ENCODE peak calls at places on chromosomes 12 and 14, in four cellular contexts. One of them, this sample, is unnamed. For H3K4me1, the result is how much of the 10 kb centered on the place peaks cover.

GRCh38 chr12:51941011-51941561 is 10.4 kb upstream of the ACVR1B start:
- DNase-seq in esophagus muscularis mucosa: no peak
- DNase-seq in thyroid gland: no peak
- DNase-seq in gastrocnemius medialis: no peak
- DNase-seq in this sample: no peak

GRCh38 chr14:101066826-101067508 is 163.4 kb upstream of the RTL1 start:
- DNase-seq in esophagus muscularis mucosa: no peak
- DNase-seq in gastrocnemius medialis: peak
- DNase-seq in thyroid gland: no peak
- DNase-seq in this sample: no peak

GRCh38 chr12:46300906-46301305 is 32.1 kb upstream of the SLC38A1 start:
- DNase-seq in esophagus muscularis mucosa: no peak
- DNase-seq in gastrocnemius medialis: peak
- DNase-seq in thyroid gland: no peak
- DNase-seq in this sample: no peak

GRCh38 chr12:107355004-107355565 is 261.7 kb upstream of the CRY1 start:
- DNase-seq in gastrocnemius medialis: no peak
- DNase-seq in esophagus muscularis mucosa: no peak
- DNase-seq in thyroid gland: no peak
- DNase-seq in this sample: no peak

GRCh38 chr12:116087962-116088361 is 189.5 kb downstream of the MED13L start:
- DNase-seq in esophagus muscularis mucosa: no peak
- DNase-seq in gastrocnemius medialis: no peak
- DNase-seq in thyroid gland: no peak
- DNase-seq in this sample: no peak

GRCh38 chr14:100128688-100129087 is 30.8 kb downstream of the DEGS2 start:
- DNase-seq in gastrocnemius medialis: peak
- DNase-seq in esophagus muscularis mucosa: no peak
- DNase-seq in thyroid gland: no peak
- DNase-seq in this sample: peak

GRCh38 chr12:58529114-58529665 is 391.1 kb downstream of the LRIG3 start:
- DNase-seq in esophagus muscularis mucosa: no peak
- DNase-seq in gastrocnemius medialis: no peak
- DNase-seq in thyroid gland: no peak
- DNase-seq in this sample: no peak

GRCh38 chr12:94614288-94614721 is 36.1 kb downstream of the TMCC3 start:
- DNase-seq in gastrocnemius medialis: no peak
- DNase-seq in thyroid gland: peak
- DNase-seq in esophagus muscularis mucosa: no peak
- DNase-seq in this sample: no peak

GRCh38 chr12:43696154-43696553 is 62.4 kb downstream of the PUS7L start:
- DNase-seq in thyroid gland: no peak
- DNase-seq in esophagus muscularis mucosa: no peak
- DNase-seq in gastrocnemius medialis: no peak
- DNase-seq in this sample: no peak

GRCh38 chr12:117816-118345 is 51.3 kb downstream of the IQSEC3 start:
- DNase-seq in gastrocnemius medialis: no peak
- DNase-seq in esophagus muscularis mucosa: no peak
- DNase-seq in thyroid gland: no peak
- DNase-seq in this sample: no peak

GRCh38 chr12:9043766-9044165 is 54.4 kb downstream of the KLRG1 start:
- DNase-seq in thyroid gland: no peak
- DNase-seq in gastrocnemius medialis: peak
- DNase-seq in esophagus muscularis mucosa: no peak
- DNase-seq in this sample: no peak

GRCh38 chr14:101049511-101049910 is 146.0 kb upstream of the RTL1 start:
- DNase-seq in gastrocnemius medialis: no peak
- DNase-seq in thyroid gland: no peak
- DNase-seq in esophagus muscularis mucosa: no peak
- DNase-seq in this sample: no peak

GRCh38 chr14:50051106-50051505 is 65.3 kb downstream of the VCPKMT start:
- DNase-seq in esophagus muscularis mucosa: no peak
- DNase-seq in gastrocnemius medialis: no peak
- DNase-seq in thyroid gland: no peak
- DNase-seq in this sample: no peak

GRCh38 chr12:113961921-113962710 is 4.0 kb downstream of the RBM19 start:
- DNase-seq in thyroid gland: no peak
- DNase-seq in gastrocnemius medialis: no peak
- DNase-seq in esophagus muscularis mucosa: no peak
- DNase-seq in this sample: no peak

GRCh38 chr12:108967869-108968540 is 52.9 kb downstream of the SVOP start:
- DNase-seq in gastrocnemius medialis: no peak
- DNase-seq in thyroid gland: no peak
- DNase-seq in esophagus muscularis mucosa: no peak
- DNase-seq in this sample: no peak

GRCh38 chr14:80356413-80356812 is 145.1 kb upstream of the DIO2 start:
- DNase-seq in thyroid gland: no peak
- DNase-seq in gastrocnemius medialis: no peak
- DNase-seq in esophagus muscularis mucosa: no peak
- DNase-seq in this sample: peak

GRCh38 chr14:43169722-43170121 is 1337.4 kb downstream of the FSCB start:
- DNase-seq in esophagus muscularis mucosa: no peak
- DNase-seq in gastrocnemius medialis: no peak
- DNase-seq in thyroid gland: no peak
- DNase-seq in this sample: no peak

GRCh38 chr12:70756118-70756517 is 118.9 kb upstream of the PTPRB start:
- DNase-seq in thyroid gland: no peak
- DNase-seq in gastrocnemius medialis: no peak
- DNase-seq in esophagus muscularis mucosa: no peak
- DNase-seq in this sample: no peak

GRCh38 chr12:126385785-126386184 is 1320.5 kb downstream of the AACS start:
- DNase-seq in esophagus muscularis mucosa: no peak
- DNase-seq in thyroid gland: no peak
- DNase-seq in gastrocnemius medialis: no peak
- DNase-seq in this sample: no peak

GRCh38 chr12:109065154-109065852 is 12.9 kb downstream of the USP30 start:
- DNase-seq in esophagus muscularis mucosa: peak
- DNase-seq in thyroid gland: no peak
- DNase-seq in gastrocnemius medialis: no peak
- DNase-seq in this sample: no peak

GRCh38 chr14:93976477-93977057 is at the start of gene ASB2:
- DNase-seq in gastrocnemius medialis: peak
- DNase-seq in esophagus muscularis mucosa: no peak
- DNase-seq in thyroid gland: no peak
- DNase-seq in this sample: no peak

GRCh38 chr12:40801861-40802260 is 109.6 kb downstream of the CNTN1 start:
- DNase-seq in thyroid gland: no peak
- DNase-seq in gastrocnemius medialis: no peak
- DNase-seq in esophagus muscularis mucosa: no peak
- DNase-seq in this sample: no peak

GRCh38 chr12:54723653-54724256 is 75.6 kb upstream of the DCD start:
- DNase-seq in esophagus muscularis mucosa: no peak
- DNase-seq in thyroid gland: no peak
- DNase-seq in gastrocnemius medialis: no peak
- DNase-seq in this sample: no peak

GRCh38 chr14:37034410-37035285 is 137.8 kb downstream of the SLC25A21 start:
- DNase-seq in thyroid gland: no peak
- DNase-seq in esophagus muscularis mucosa: no peak
- DNase-seq in gastrocnemius medialis: no peak
- DNase-seq in this sample: no peak

GRCh38 chr12:32920506-32921085 is 24.0 kb upstream of the PKP2 start:
- DNase-seq in thyroid gland: no peak
- DNase-seq in gastrocnemius medialis: no peak
- DNase-seq in esophagus muscularis mucosa: no peak
- DNase-seq in this sample: no peak

GRCh38 chr14:105169776-105170655 is 1.4 kb upstream of the JAG2 start:
- DNase-seq in esophagus muscularis mucosa: no peak
- DNase-seq in thyroid gland: no peak
- DNase-seq in gastrocnemius medialis: peak
- DNase-seq in this sample: no peak

GRCh38 chr14:100076630-100077029 is 11.4 kb downstream of the EVL start:
- DNase-seq in thyroid gland: no peak
- DNase-seq in esophagus muscularis mucosa: peak
- DNase-seq in gastrocnemius medialis: peak
- DNase-seq in this sample: peak

GRCh38 chr12:94560416-94561221 is 89.7 kb downstream of the TMCC3 start:
- DNase-seq in gastrocnemius medialis: no peak
- DNase-seq in esophagus muscularis mucosa: no peak
- DNase-seq in thyroid gland: no peak
- DNase-seq in this sample: no peak

GRCh38 chr12:13101854-13102375 is 1.6 kb downstream of the GSG1 start:
- DNase-seq in esophagus muscularis mucosa: peak
- DNase-seq in thyroid gland: peak
- DNase-seq in gastrocnemius medialis: no peak
- DNase-seq in this sample: no peak

GRCh38 chr14:95302667-95303066 is 17.0 kb downstream of the CLMN start:
- DNase-seq in gastrocnemius medialis: no peak
- DNase-seq in thyroid gland: no peak
- DNase-seq in esophagus muscularis mucosa: no peak
- DNase-seq in this sample: no peak

GRCh38 chr14:95304342-95304741 is 15.4 kb downstream of the CLMN start:
- DNase-seq in thyroid gland: no peak
- DNase-seq in esophagus muscularis mucosa: no peak
- DNase-seq in gastrocnemius medialis: no peak
- DNase-seq in this sample: no peak

GRCh38 chr14:95305145-95305544 is 14.6 kb downstream of the CLMN start:
- DNase-seq in esophagus muscularis mucosa: no peak
- DNase-seq in gastrocnemius medialis: no peak
- DNase-seq in thyroid gland: no peak
- DNase-seq in this sample: no peak

GRCh38 chr14:95303107-95303506 is 16.6 kb downstream of the CLMN start:
- DNase-seq in esophagus muscularis mucosa: no peak
- DNase-seq in gastrocnemius medialis: no peak
- DNase-seq in thyroid gland: no peak
- DNase-seq in this sample: no peak

GRCh38 chr14:95303552-95303951 is 16.2 kb downstream of the CLMN start:
- DNase-seq in thyroid gland: no peak
- DNase-seq in gastrocnemius medialis: no peak
- DNase-seq in esophagus muscularis mucosa: no peak
- DNase-seq in this sample: no peak
- H3K4me1 ChIP-seq in thyroid gland: under half
- H3K4me1 ChIP-seq in gastrocnemius medialis: under half
- H3K4me1 ChIP-seq in esophagus muscularis mucosa: under half
- H3K4me1 ChIP-seq in this sample: under half

DNA sequence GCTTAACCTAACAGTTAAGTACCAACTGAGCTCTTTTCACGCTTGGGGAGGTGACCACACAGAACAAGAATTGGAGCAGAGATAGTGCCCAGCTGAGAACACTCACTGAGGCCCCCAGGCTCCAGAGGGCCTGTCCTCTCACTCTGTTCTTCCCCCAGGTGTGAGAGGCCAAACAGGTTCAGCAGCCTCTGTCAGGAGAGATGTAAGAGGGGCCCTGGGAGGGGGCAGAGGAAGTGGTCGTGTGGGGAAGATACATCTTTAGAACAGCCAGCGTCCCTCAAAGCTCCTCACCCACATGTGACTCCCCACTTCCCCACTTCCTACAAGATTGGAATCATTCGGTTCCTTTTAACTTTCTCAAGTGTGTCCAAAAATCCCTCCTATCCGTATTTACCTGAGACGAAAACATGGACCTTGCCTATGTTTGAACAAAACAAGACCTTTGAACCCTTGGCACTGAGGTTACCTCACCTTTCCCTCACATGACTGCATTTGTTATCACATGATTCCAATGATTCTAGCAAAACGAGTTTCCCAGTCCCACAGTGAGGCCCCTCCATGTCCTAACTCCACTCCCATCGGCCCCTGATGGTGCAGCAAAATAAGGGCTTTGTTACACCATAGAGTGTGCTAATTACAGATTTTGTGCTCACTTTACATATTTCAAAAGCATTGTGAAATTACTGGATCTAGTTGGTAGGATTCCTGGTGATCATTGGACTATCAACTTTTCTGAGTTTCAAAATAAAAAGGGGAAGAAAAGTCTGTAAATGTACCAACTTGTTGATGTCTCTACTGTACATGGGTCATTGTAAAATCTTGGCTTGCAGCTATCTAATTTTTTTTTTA is 40.0 kb upstream of the PAPOLA start:
- DNase-seq in gastrocnemius medialis: no peak
- DNase-seq in esophagus muscularis mucosa: no peak
- DNase-seq in thyroid gland: no peak
- DNase-seq in this sample: no peak
- TF ChIP-seq POLR2A in gastrocnemius medialis: no peak
- TF ChIP-seq POLR2A in esophagus muscularis mucosa: no peak
- TF ChIP-seq POLR2A in thyroid gland: no peak
- TF ChIP-seq POLR2A in this sample: no peak

GRCh38 chr14:63308723-63309317 is 9.9 kb downstream of the GPHB5 start:
- DNase-seq in gastrocnemius medialis: no peak
- DNase-seq in esophagus muscularis mucosa: no peak
- DNase-seq in thyroid gland: no peak
- DNase-seq in this sample: no peak
- TF ChIP-seq CTCF in gastrocnemius medialis: no peak
- TF ChIP-seq CTCF in esophagus muscularis mucosa: peak
- TF ChIP-seq CTCF in thyroid gland: peak
- TF ChIP-seq CTCF in this sample: no peak

DNA sequence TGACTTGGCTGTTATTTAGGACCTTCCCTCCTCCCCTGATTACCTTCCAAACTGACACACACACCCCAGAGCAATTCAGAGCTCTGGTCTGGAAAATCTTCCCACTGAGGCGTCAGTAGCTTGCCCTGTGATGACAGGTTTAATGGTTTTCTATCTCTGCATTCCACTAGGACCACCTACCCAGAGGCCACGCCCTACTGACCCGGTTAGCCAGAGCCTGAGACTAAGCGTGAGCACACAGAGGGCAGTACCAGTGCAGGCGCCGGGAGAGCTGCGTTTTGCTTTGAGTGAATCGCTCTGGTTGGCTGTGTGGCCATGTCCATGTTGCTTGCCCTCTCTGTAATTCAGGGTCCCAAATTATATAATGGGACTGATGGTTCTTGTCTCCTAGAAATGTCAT is 36.2 kb upstream of the ATP2A2 start:
- DNase-seq in thyroid gland: no peak
- DNase-seq in esophagus muscularis mucosa: no peak
- DNase-seq in gastrocnemius medialis: no peak
- DNase-seq in this sample: no peak
- H3K4me1 ChIP-seq in thyroid gland: under half
- H3K4me1 ChIP-seq in esophagus muscularis mucosa: under half
- H3K4me1 ChIP-seq in gastrocnemius medialis: under half
- H3K4me1 ChIP-seq in this sample: under half

This sample was measured in testis.